ENCODE peak calls at places on chromosomes 7 and 10, in ten cellular contexts. C, I, N, X, F, H, K, G, M and S are unnamed samples.

GRCh38 chr10:61284222-61284890 is 168.8 kb downstream of the TMEM26 start:
- DNase-seq in X (no peak), H (peak), M (no peak), F (peak), N (peak), G (no peak), C (peak), K (peak), I (no peak), S (no peak)

GRCh38 chr7:117597755-117598154 is 117.9 kb downstream of the CFTR start:
- DNase-seq in K (no peak), H (no peak), N (no peak), X (no peak), F (no peak), I (no peak), C (no peak), M (no peak), G (no peak), S (no peak)

GRCh38 chr10:130786365-130786966 is 525.1 kb downstream of the TCERG1L start:
- DNase-seq in C (no peak), N (no peak), K (no peak), H (peak), M (no peak), X (no peak), G (peak), I (no peak), F (no peak), S (no peak)

GRCh38 chr7:128867842-128868623 is 5.4 kb downstream of the ATP6V1F start:
- DNase-seq in H (no peak), N (no peak), I (no peak), G (peak), F (peak), C (no peak), X (no peak), M (no peak), K (peak), S (no peak)

GRCh38 chr10:23512355-23513058 is 73.6 kb downstream of the OTUD1 start:
- DNase-seq in C (peak), N (peak), G (no peak), F (peak), X (peak), H (no peak), M (no peak), K (peak), I (no peak), S (no peak)

GRCh38 chr10:42952358-42952757 is 124.5 kb upstream of the RET start:
- DNase-seq in N (no peak), H (peak), I (peak), C (no peak), K (no peak), M (peak), G (peak), X (no peak), F (no peak), S (peak)

GRCh38 chr7:151859111-151859947 is 17.6 kb downstream of the PRKAG2 start:
- DNase-seq in M (peak), G (peak), H (no peak), N (no peak), C (no peak), I (no peak), X (no peak), F (no peak), K (no peak), S (no peak)

GRCh38 chr10:29681700-29682444 is 47.1 kb upstream of the SVIL start:
- DNase-seq in M (no peak), I (no peak), G (no peak), K (no peak), C (no peak), X (no peak), N (no peak), F (no peak), H (no peak), S (no peak)

GRCh38 chr7:147014596-147014995 is 898.0 kb downstream of the CNTNAP2 start:
- DNase-seq in F (peak), I (no peak), X (no peak), M (no peak), K (no peak), G (no peak), N (no peak), C (no peak), H (no peak), S (no peak)

GRCh38 chr10:6244510-6244909 is 41.8 kb downstream of the PFKFB3 start:
- DNase-seq in F (no peak), N (no peak), G (no peak), I (no peak), C (no peak), K (no peak), M (no peak), H (no peak), X (no peak), S (no peak)

GRCh38 chr7:24728503-24729364 is 28.5 kb downstream of the GSDME start:
- DNase-seq in N (no peak), I (no peak), F (peak), K (peak), H (no peak), C (peak), X (no peak), G (no peak), M (no peak), S (no peak)

GRCh38 chr10:63236113-63236935 is 103.2 kb downstream of the NRBF2 start:
- DNase-seq in N (peak), K (peak), M (no peak), F (peak), X (no peak), G (no peak), H (no peak), C (peak), I (no peak), S (no peak)

GRCh38 chr7:86968618-86969017 is 90.8 kb downstream of the ELAPOR2 start:
- DNase-seq in G (no peak), N (no peak), F (no peak), X (no peak), K (no peak), C (no peak), M (no peak), I (no peak), H (no peak), S (no peak)

GRCh38 chr10:132536241-132536963 is 1.2 kb upstream of the INPP5A start:
- DNase-seq in M (peak), I (no peak), K (no peak), H (no peak), X (peak), C (peak), F (no peak), G (peak), N (no peak), S (no peak)

GRCh38 chr7:112788778-112789343 is 1.3 kb downstream of the TMEM168 start:
- DNase-seq in M (no peak), H (no peak), G (no peak), N (no peak), X (no peak), I (no peak), F (no peak), C (peak), K (no peak), S (no peak)

GRCh38 chr10:132523561-132524442 is 13.8 kb upstream of the INPP5A start:
- DNase-seq in H (no peak), G (peak), I (peak), N (no peak), C (no peak), X (peak), K (no peak), F (no peak), M (peak), S (no peak)

GRCh38 chr7:36279251-36279925 is 110.3 kb upstream of the ANLN start:
- DNase-seq in C (no peak), X (no peak), M (no peak), I (no peak), F (no peak), H (no peak), G (no peak), K (no peak), N (no peak), S (no peak)

GRCh38 chr7:129643545-129644170 is 32.1 kb downstream of the NRF1 start:
- DNase-seq in G (no peak), M (no peak), H (no peak), N (peak), X (no peak), I (no peak), F (no peak), C (no peak), K (no peak), S (no peak)

GRCh38 chr10:88507380-88507779 is 75.7 kb downstream of the RNLS start:
- DNase-seq in G (no peak), X (no peak), C (no peak), I (no peak), K (no peak), M (no peak), F (no peak), N (no peak), H (no peak), S (no peak)

GRCh38 chr7:141979611-141980010 is 6.0 kb upstream of the TAS2R38 start:
- DNase-seq in C (no peak), I (no peak), K (no peak), F (no peak), X (no peak), H (no peak), G (no peak), N (no peak), M (no peak), S (no peak)

GRCh38 chr10:98449287-98449686 is 2.6 kb upstream of the HPS1 start:
- DNase-seq in X (no peak), I (no peak), F (no peak), K (no peak), C (no peak), N (no peak), H (no peak), M (no peak), G (no peak), S (no peak)

GRCh38 chr7:128399991-128400390 is 9.8 kb downstream of the IMPDH1 start:
- DNase-seq in M (no peak), N (no peak), I (no peak), G (no peak), F (no peak), H (no peak), K (no peak), X (no peak), C (no peak), S (no peak)

GRCh38 chr7:39355664-39356063 is 210.5 kb upstream of the YAE1 start:
- DNase-seq in K (no peak), X (no peak), C (no peak), N (no peak), H (no peak), I (no peak), G (no peak), F (no peak), M (no peak), S (no peak)

GRCh38 chr7:14888904-14889482 is 13.6 kb downstream of the DGKB start:
- DNase-seq in I (no peak), M (no peak), C (peak), X (no peak), F (no peak), K (no peak), G (no peak), N (no peak), H (no peak), S (no peak)

GRCh38 chr7:14891289-14891688 is 11.3 kb downstream of the DGKB start:
- DNase-seq in N (no peak), K (no peak), M (no peak), G (no peak), F (no peak), X (no peak), I (no peak), C (no peak), H (no peak), S (no peak)

GRCh38 chr7:14886533-14886932 is 16.0 kb downstream of the DGKB start:
- DNase-seq in X (no peak), I (no peak), C (no peak), K (no peak), N (no peak), G (no peak), M (no peak), H (no peak), F (no peak), S (no peak)
- TF ChIP-seq CTCF in X (no peak), I (no peak), C (no peak), K (no peak), N (no peak), G (no peak), M (no peak), H (no peak), F (no peak), S (no peak)

GRCh38 chr10:380313-380955 is 245.2 kb downstream of the ZMYND11 start:
- DNase-seq in C (peak), H (no peak), M (no peak), K (no peak), F (peak), I (no peak), G (no peak), X (no peak), N (no peak), S (no peak)

GRCh38 chr10:378230-378929 is 243.1 kb downstream of the ZMYND11 start:
- DNase-seq in M (no peak), K (no peak), I (no peak), H (no peak), F (no peak), N (no peak), X (no peak), G (no peak), C (no peak), S (no peak)

GRCh38 chr10:377228-377627 is 242.0 kb downstream of the ZMYND11 start:
- DNase-seq in I (no peak), C (no peak), F (no peak), X (no peak), G (no peak), N (no peak), K (no peak), H (no peak), M (no peak), S (no peak)

GRCh38 chr10:381346-381745 is 246.1 kb downstream of the ZMYND11 start:
- DNase-seq in C (no peak), M (no peak), N (no peak), H (no peak), G (no peak), F (no peak), K (no peak), I (no peak), X (no peak), S (no peak)

GRCh38 chr10:378930-379704 is 243.9 kb downstream of the ZMYND11 start:
- DNase-seq in N (no peak), M (no peak), C (no peak), X (no peak), I (no peak), H (no peak), G (no peak), K (no peak), F (no peak), S (no peak)
- TF ChIP-seq CTCF in N (no peak), M (no peak), C (no peak), X (no peak), I (no peak), H (no peak), G (no peak), K (no peak), F (no peak), S (no peak)

GRCh38 chr7:28362812-28363211 is 49.5 kb upstream of the CREB5 start:
- DNase-seq in H (no peak), N (no peak), K (no peak), F (no peak), C (no peak), G (no peak), M (no peak), I (no peak), X (no peak), S (no peak)

GRCh38 chr7:28360739-28361138 is 51.6 kb upstream of the CREB5 start:
- DNase-seq in N (no peak), I (no peak), H (no peak), K (no peak), F (no peak), C (no peak), M (no peak), G (no peak), X (no peak), S (no peak)

GRCh38 chr7:28358423-28358868 is 53.9 kb upstream of the CREB5 start:
- DNase-seq in X (no peak), M (no peak), I (no peak), C (peak), G (no peak), H (no peak), K (peak), F (peak), N (peak), S (no peak)

GRCh38 chr7:28369523-28369922 is 42.8 kb upstream of the CREB5 start:
- DNase-seq in C (no peak), X (no peak), F (no peak), K (no peak), I (no peak), G (no peak), M (no peak), H (no peak), N (no peak), S (no peak)

GRCh38 chr7:28364082-28364481 is 48.2 kb upstream of the CREB5 start:
- DNase-seq in M (no peak), F (no peak), K (no peak), H (no peak), X (no peak), G (no peak), N (no peak), C (no peak), I (no peak), S (no peak)
- TF ChIP-seq CTCF in M (no peak), F (peak), K (peak), H (peak), X (no peak), G (no peak), N (peak), C (peak), I (peak), S (peak)

GRCh38 chr7:105438847-105439173 is 50.1 kb upstream of the SRPK2 start:
- DNase-seq in F (no peak), K (no peak), H (no peak), C (no peak), X (no peak), I (no peak), G (no peak), M (no peak), N (no peak), S (no peak)

GRCh38 chr7:105438254-105438653 is 49.5 kb upstream of the SRPK2 start:
- DNase-seq in X (no peak), H (no peak), K (no peak), C (no peak), I (no peak), F (no peak), N (no peak), G (no peak), M (no peak), S (no peak)

GRCh38 chr7:105444342-105444938 is 55.7 kb upstream of the SRPK2 start:
- DNase-seq in X (no peak), H (no peak), G (no peak), F (no peak), I (no peak), K (no peak), M (no peak), C (no peak), N (no peak), S (no peak)

GRCh38 chr7:105439174-105439893 is 50.6 kb upstream of the SRPK2 start:
- DNase-seq in G (peak), X (no peak), N (peak), C (peak), K (peak), F (peak), I (peak), H (no peak), M (no peak), S (no peak)
- TF ChIP-seq CTCF in G (no peak), X (no peak), N (no peak), C (peak), K (peak), F (no peak), I (no peak), H (no peak), M (no peak), S (no peak)

DNA sequence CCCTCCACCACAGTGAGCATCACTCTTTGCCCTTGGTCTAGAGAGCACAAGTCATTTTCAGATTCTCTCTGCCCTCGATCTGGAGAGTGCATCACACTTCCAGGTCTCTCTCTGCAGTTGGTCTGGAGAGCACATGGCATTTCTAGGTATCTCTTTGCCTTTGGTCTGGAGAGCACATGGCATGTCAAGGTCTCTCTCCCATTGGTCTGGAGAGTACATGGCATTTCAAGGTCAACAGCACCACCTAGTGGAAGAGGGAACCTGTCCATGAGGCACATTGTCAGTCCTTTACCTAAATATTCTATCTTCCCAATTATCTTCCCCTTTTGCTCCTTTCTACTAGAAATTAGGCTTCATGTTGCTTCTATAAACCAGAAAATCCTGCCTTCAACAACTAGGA is 1139.4 kb downstream of the XPNPEP1 start:
- DNase-seq in X (no peak), I (peak), F (peak), M (no peak), K (peak), G (no peak), N (no peak), H (peak), C (peak), S (no peak)
- TF ChIP-seq CTCF in X (peak), I (peak), F (peak), M (no peak), K (peak), G (no peak), N (peak), H (peak), C (peak), S (no peak)

GRCh38 chr7:78377532-78377931 is 579.0 kb downstream of the PHTF2 start:
- DNase-seq in G (no peak), N (no peak), H (no peak), K (no peak), F (no peak), I (no peak), X (no peak), C (no peak), M (no peak), S (no peak)
- TF ChIP-seq CTCF in G (no peak), N (no peak), H (peak), K (peak), F (no peak), I (no peak), X (no peak), C (no peak), M (no peak), S (peak)

DNA sequence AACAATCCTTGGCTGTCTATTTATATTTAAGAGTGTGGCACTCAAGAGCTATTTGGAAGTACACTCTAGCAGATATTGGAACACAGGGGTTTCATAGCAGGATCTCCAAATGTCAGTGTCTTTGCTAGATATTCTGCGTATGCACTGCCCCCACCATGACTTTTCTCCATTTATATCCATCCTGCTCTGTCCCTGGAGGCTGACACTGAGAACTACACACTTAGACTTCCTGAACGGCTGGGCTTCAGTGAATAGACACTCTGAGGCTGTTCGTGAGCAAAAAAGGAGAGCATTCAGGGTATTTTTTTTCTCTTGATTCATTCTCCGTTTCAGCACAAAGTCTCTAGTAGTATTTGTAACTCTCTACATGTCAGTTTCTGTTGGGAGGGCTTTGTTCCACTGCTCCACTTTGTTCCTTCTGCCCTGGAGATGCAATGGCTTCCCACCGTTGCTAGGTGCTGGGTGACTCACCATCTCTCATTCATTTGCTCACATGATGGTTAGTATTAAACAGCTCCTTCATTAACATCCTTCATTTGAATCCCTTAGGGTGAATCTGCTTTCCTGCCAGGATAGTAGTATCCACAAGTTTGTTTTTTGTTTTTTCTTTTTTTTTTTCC is 155.9 kb upstream of the SLC13A1 start:
- DNase-seq in G (no peak), M (peak), N (no peak), X (no peak), F (peak), K (peak), H (no peak), I (no peak), C (no peak), S (no peak)
- TF ChIP-seq CTCF in G (no peak), M (no peak), N (no peak), X (no peak), F (peak), K (peak), H (no peak), I (no peak), C (no peak), S (no peak)

GRCh38 chr7:71559214-71559613 is 427.3 kb downstream of the GALNT17 start:
- DNase-seq in K (no peak), I (no peak), N (no peak), X (no peak), G (no peak), F (no peak), C (no peak), H (no peak), M (no peak), S (no peak)
- TF ChIP-seq CTCF in K (no peak), I (no peak), N (no peak), X (no peak), G (no peak), F (no peak), C (no peak), H (no peak), M (no peak), S (no peak)